ENCODE peak calls at places on chromosomes 12 and 14, in nine cellular contexts. M, Z, Y, I, X, U, W, T and S are unnamed samples.

GRCh38 chr12:79691299-79692248 is 810 bp upstream of the PAWR start:
- DNase-seq in M (no peak), Z (peak), Y (peak), I (peak), X (peak), U (no peak), W (peak), T (peak), S (no peak)

GRCh38 chr14:37197421-37198272 is at the start of gene MIPOL1:
- DNase-seq in M (no peak), Z (peak), Y (peak), I (no peak), X (peak), U (no peak), W (peak), T (peak), S (peak)

GRCh38 chr12:7433276-7433822 is 10.6 kb downstream of the CD163L1 start:
- DNase-seq in M (no peak), Z (no peak), Y (no peak), I (peak), X (peak), U (no peak), W (peak), T (peak), S (no peak)

GRCh38 chr12:1828863-1829262 is 8.5 kb downstream of the LRTM2 start:
- DNase-seq in M (no peak), Z (no peak), Y (no peak), I (no peak), X (no peak), U (no peak), W (no peak), T (peak), S (no peak)

GRCh38 chr14:71465316-71465715 is 466.9 kb upstream of the RGS6 start:
- DNase-seq in M (no peak), Z (no peak), Y (no peak), I (no peak), X (no peak), U (no peak), W (no peak), T (no peak), S (no peak)

GRCh38 chr14:90573385-90574105 is 176.7 kb downstream of the CALM1 start:
- DNase-seq in M (no peak), Z (no peak), Y (peak), I (no peak), X (no peak), U (no peak), W (no peak), T (no peak), S (no peak)

GRCh38 chr14:80095623-80096022 is 115.7 kb downstream of the DIO2 start:
- DNase-seq in M (no peak), Z (no peak), Y (no peak), I (no peak), X (peak), U (no peak), W (peak), T (no peak), S (no peak)

GRCh38 chr14:104360522-104360921 is 219.0 kb upstream of the C14orf180 start:
- DNase-seq in M (no peak), Z (no peak), Y (no peak), I (no peak), X (no peak), U (no peak), W (no peak), T (no peak), S (no peak)

GRCh38 chr12:109872-110271 is 43.3 kb downstream of the IQSEC3 start:
- DNase-seq in M (no peak), Z (no peak), Y (no peak), I (no peak), X (no peak), U (no peak), W (no peak), T (no peak), S (no peak)